ENCODE peak calls at places on chromosomes 13 and 19, in seven cellular contexts. F is germinal center, V is RWPE1, H is AG08395, L is GM13976, A is mucosa of gallbladder, B is Kasumi-1. S is an unnamed sample.

GRCh38 chr19:49847731-49848696 is 2.9 kb upstream of the PTOV1 start:
- DNase-seq in F (no peak), V (peak; percentile 60), H (peak; percentile 59), L (no peak), A (no peak), B (peak; percentile 59), S (no peak)

GRCh38 chr13:43390101-43390500 is 366.7 kb downstream of the DNAJC15 start:
- DNase-seq in F (no peak), V (no peak), H (peak; percentile 19), L (no peak), A (no peak), B (no peak), S (no peak)

GRCh38 chr19:18488838-18489626 is 32.8 kb downstream of the ELL start:
- DNase-seq in F (no peak), V (no peak), H (no peak), L (no peak), A (no peak), B (peak; percentile 19), S (no peak)

GRCh38 chr13:111198979-111199378 is 83.9 kb downstream of the ARHGEF7 start:
- DNase-seq in F (no peak), V (no peak), H (no peak), L (no peak), A (no peak), B (no peak), S (no peak)

GRCh38 chr19:57746580-57747471 is at the start of gene ZNF776:
- DNase-seq in F (peak; percentile 94), V (peak; percentile 92), H (peak; percentile 95), L (peak; percentile 92), A (peak; percentile 93), B (peak; percentile 96), S (peak; percentile 95)

GRCh38 chr19:1244693-1245451 is 3.3 kb downstream of the ATP5F1D start:
- DNase-seq in F (no peak), V (no peak), H (no peak), L (no peak), A (no peak), B (no peak), S (peak; percentile 32)

GRCh38 chr19:29162694-29163093 is 50.3 kb downstream of the UQCRFS1 start:
- DNase-seq in F (no peak), V (no peak), H (no peak), L (no peak), A (no peak), B (no peak), S (no peak)

GRCh38 chr19:15025237-15025636 is 24.0 kb upstream of the CASP14 start:
- DNase-seq in F (no peak), V (peak; percentile 36), H (no peak), L (peak; percentile 44), A (no peak), B (peak; percentile 31), S (peak; percentile 13)

GRCh38 chr13:111422352-111422751 is 101.9 kb downstream of the TEX29 start:
- DNase-seq in F (no peak), V (no peak), H (no peak), L (no peak), A (no peak), B (no peak), S (no peak)

GRCh38 chr13:33493672-33494365 is 208.3 kb upstream of the STARD13 start:
- DNase-seq in F (no peak), V (no peak), H (no peak), L (no peak), A (no peak), B (no peak), S (no peak)

GRCh38 chr19:1904385-1905070 is 671 bp upstream of the ADAT3 start:
- DNase-seq in F (peak; percentile 69), V (peak; percentile 51), H (no peak), L (peak; percentile 74), A (peak; percentile 78), B (peak; percentile 86), S (peak; percentile 90)

GRCh38 chr19:5288347-5288739 is 52.3 kb downstream of the PTPRS start:
- DNase-seq in F (no peak), V (no peak), H (peak; percentile 48), L (no peak), A (no peak), B (no peak), S (no peak)

GRCh38 chr19:13163609-13164364 is 13.6 kb downstream of the IER2 start:
- DNase-seq in F (peak; percentile 45), V (peak; percentile 68), H (peak; percentile 84), L (peak; percentile 51), A (peak; percentile 61), B (peak; percentile 87), S (peak; percentile 48)

GRCh38 chr19:3538965-3539742 is at the start of gene TEKTIP1:
- DNase-seq in F (no peak), V (no peak), H (no peak), L (no peak), A (no peak), B (no peak), S (no peak)

GRCh38 chr19:28313633-28314032 is 899.3 kb downstream of the UQCRFS1 start:
- DNase-seq in F (no peak), V (peak; percentile 23), H (peak; percentile 91), L (no peak), A (no peak), B (no peak), S (no peak)

GRCh38 chr19:42328854-42329253 is 3.4 kb downstream of the MEGF8 start:
- DNase-seq in F (no peak), V (no peak), H (no peak), L (no peak), A (no peak), B (no peak), S (no peak)

GRCh38 chr13:93882086-93882651 is 597.3 kb downstream of the DCT start:
- DNase-seq in F (no peak), V (no peak), H (no peak), L (no peak), A (no peak), B (no peak), S (no peak)

GRCh38 chr13:27923794-27924528 is 4.2 kb downstream of the PDX1 start:
- DNase-seq in F (no peak), V (no peak), H (no peak), L (peak; percentile 30), A (no peak), B (no peak), S (no peak)

GRCh38 chr13:91362908-91363307 is 15.4 kb downstream of the MIR17HG start:
- DNase-seq in F (no peak), V (no peak), H (no peak), L (no peak), A (no peak), B (no peak), S (no peak)

GRCh38 chr13:95002968-95003813 is 290.8 kb upstream of the SOX21 start:
- DNase-seq in F (no peak), V (no peak), H (peak; percentile 10), L (peak; percentile 24), A (no peak), B (no peak), S (no peak)

GRCh38 chr13:76758738-76759137 is 127.5 kb downstream of the KCTD12 start:
- DNase-seq in F (no peak), V (peak; percentile 1), H (no peak), L (no peak), A (no peak), B (no peak), S (no peak)

GRCh38 chr19:6719540-6719861 is 949 bp downstream of the C3 start:
- DNase-seq in F (no peak), V (no peak), H (no peak), L (no peak), A (no peak), B (no peak), S (no peak)

GRCh38 chr13:42969558-42970172 is 22.4 kb downstream of the EPSTI1 start:
- DNase-seq in F (peak; percentile 73), V (peak; percentile 52), H (peak; percentile 72), L (peak; percentile 69), A (peak; percentile 85), B (peak; percentile 78), S (peak; percentile 80)

GRCh38 chr13:105552078-105552477 is 983.4 kb downstream of the EFNB2 start:
- DNase-seq in F (no peak), V (no peak), H (no peak), L (no peak), A (no peak), B (peak; percentile 8), S (no peak)

GRCh38 chr19:4109626-4109945 is 14.3 kb downstream of the MAP2K2 start:
- DNase-seq in F (no peak), V (no peak), H (no peak), L (no peak), A (no peak), B (no peak), S (no peak)

GRCh38 chr13:75876371-75877050 is 240.4 kb downstream of the LMO7 start:
- DNase-seq in F (peak; percentile 57), V (peak; percentile 62), H (peak; percentile 63), L (peak; percentile 54), A (peak; percentile 56), B (peak; percentile 79), S (peak; percentile 76)

GRCh38 chr19:13579388-13580060 is 73.2 kb upstream of the CACNA1A start:
- DNase-seq in F (no peak), V (no peak), H (peak; percentile 67), L (no peak), A (no peak), B (no peak), S (no peak)

GRCh38 chr19:38059897-38060296 is 152.9 kb downstream of the SIPA1L3 start:
- DNase-seq in F (no peak), V (no peak), H (no peak), L (no peak), A (no peak), B (no peak), S (peak; percentile 77)

GRCh38 chr13:27541386-27541785 is 78.9 kb downstream of the LNX2 start:
- DNase-seq in F (no peak), V (no peak), H (peak; percentile 28), L (no peak), A (no peak), B (no peak), S (no peak)

GRCh38 chr19:15614507-15615379 is at the start of gene CYP4F8:
- DNase-seq in F (no peak), V (no peak), H (no peak), L (no peak), A (peak; percentile 15), B (no peak), S (no peak)

GRCh38 chr19:55186080-55186479 is 6.0 kb upstream of the SYT5 start:
- DNase-seq in F (no peak), V (no peak), H (no peak), L (no peak), A (no peak), B (no peak), S (no peak)

GRCh38 chr19:30222993-30223865 is 149.0 kb upstream of the ZNF536 start:
- DNase-seq in F (no peak), V (no peak), H (no peak), L (no peak), A (no peak), B (no peak), S (no peak)

GRCh38 chr19:956747-957451 is 27.2 kb upstream of the WDR18 start:
- DNase-seq in F (no peak), V (peak; percentile 61), H (peak; percentile 79), L (no peak), A (no peak), B (no peak), S (no peak)

GRCh38 chr13:114318624-114319023 is 4.3 kb downstream of the CHAMP1 start:
- DNase-seq in F (no peak), V (no peak), H (no peak), L (no peak), A (no peak), B (no peak), S (no peak)

GRCh38 chr13:112619730-112620639 is 32.0 kb upstream of the TUBGCP3 start:
- DNase-seq in F (no peak), V (peak; percentile 42), H (no peak), L (no peak), A (no peak), B (no peak), S (no peak)

GRCh38 chr19:8578642-8579265 is 1.5 kb upstream of the MYO1F start:
- DNase-seq in F (peak; percentile 82), V (peak; percentile 70), H (peak; percentile 76), L (peak; percentile 82), A (peak; percentile 82), B (peak; percentile 72), S (peak; percentile 82)

GRCh38 chr19:29598496-29598895 is 7.6 kb upstream of the POP4 start:
- DNase-seq in F (no peak), V (no peak), H (no peak), L (no peak), A (no peak), B (no peak), S (no peak)

GRCh38 chr13:98239156-98240076 is 62.3 kb upstream of the RNF113B start:
- DNase-seq in F (no peak), V (no peak), H (no peak), L (no peak), A (no peak), B (no peak), S (no peak)

S was measured in GM12865.